ENCODE peak calls at places on chromosomes 2 and 18, in ten cellular contexts. V is left ventricle myocardium inferior; S is OCI-LY7; L is activated naive CD4-positive, alpha-beta T cell; W is astrocyte of the spinal cord; I is stimulated activated CD4-positive, alpha-beta T cell treated with anti-CD3 and anti-CD28 coated beads, Interleukin-15, amount 100 ng/mL, for 24 hours; C is M059J; Z is hepatocyte; E is AG08396; B is Caki2. K is an unnamed sample.

GRCh38 chr2:128469203-128469602 is 150.5 kb upstream of the HS6ST1 start:
- DNase-seq in V (no peak), S (peak), L (no peak), W (no peak), I (no peak), C (no peak), Z (no peak), E (no peak), B (peak), K (no peak)

GRCh38 chr2:27308359-27308875 is at the start of gene UCN:
- DNase-seq in V (no peak), S (no peak), L (no peak), W (peak), I (peak), C (no peak), Z (peak), E (peak), B (no peak), K (peak)

GRCh38 chr2:195612515-195613495 is 44.2 kb upstream of the SLC39A10 start:
- DNase-seq in V (no peak), S (no peak), L (no peak), W (peak), I (no peak), C (peak), Z (peak), E (peak), B (peak), K (no peak)

GRCh38 chr2:206127656-206128055 is 31.6 kb downstream of the NDUFS1 start:
- DNase-seq in V (no peak), S (peak), L (no peak), W (no peak), I (no peak), C (peak), Z (no peak), E (no peak), B (no peak), K (no peak)

GRCh38 chr18:49967171-49967570 is 153.8 kb upstream of the ACAA2 start:
- DNase-seq in V (no peak), S (no peak), L (no peak), W (no peak), I (no peak), C (no peak), Z (peak), E (no peak), B (peak), K (no peak)

GRCh38 chr2:202831241-202831997 is 40.1 kb downstream of the ICA1L start:
- DNase-seq in V (no peak), S (peak), L (no peak), W (peak), I (peak), C (peak), Z (peak), E (peak), B (peak), K (no peak)

GRCh38 chr18:62512532-62512931 is 10.3 kb upstream of the ZCCHC2 start:
- DNase-seq in V (no peak), S (no peak), L (no peak), W (no peak), I (no peak), C (no peak), Z (no peak), E (no peak), B (no peak), K (no peak)

GRCh38 chr2:211216221-211216620 is 659.8 kb downstream of the CPS1 start:
- DNase-seq in V (no peak), S (peak), L (no peak), W (peak), I (no peak), C (peak), Z (no peak), E (no peak), B (no peak), K (no peak)

GRCh38 chr2:240911641-240912265 is 5.6 kb downstream of the CROCC2 start:
- DNase-seq in V (no peak), S (no peak), L (no peak), W (peak), I (no peak), C (peak), Z (no peak), E (peak), B (no peak), K (no peak)

GRCh38 chr2:136920652-136921333 is 155.4 kb downstream of the THSD7B start:
- DNase-seq in V (no peak), S (no peak), L (no peak), W (no peak), I (no peak), C (no peak), Z (peak), E (no peak), B (no peak), K (no peak)

GRCh38 chr2:172226244-172227061 is 123.8 kb upstream of the DLX2 start:
- DNase-seq in V (no peak), S (peak), L (no peak), W (no peak), I (peak), C (no peak), Z (peak), E (no peak), B (no peak), K (no peak)

GRCh38 chr2:225693259-225693658 is 293.7 kb downstream of the NYAP2 start:
- DNase-seq in V (no peak), S (no peak), L (no peak), W (no peak), I (no peak), C (no peak), Z (no peak), E (no peak), B (no peak), K (no peak)

GRCh38 chr2:71190959-71191943 is 35.7 kb downstream of the PAIP2B start:
- DNase-seq in V (no peak), S (peak), L (no peak), W (peak), I (no peak), C (peak), Z (no peak), E (peak), B (no peak), K (no peak)

GRCh38 chr2:128585706-128586105 is 267.0 kb upstream of the HS6ST1 start:
- DNase-seq in V (no peak), S (no peak), L (no peak), W (peak), I (no peak), C (peak), Z (peak), E (peak), B (no peak), K (no peak)

GRCh38 chr18:3211236-3211992 is 8.4 kb downstream of the MYOM1 start:
- DNase-seq in V (no peak), S (no peak), L (no peak), W (peak), I (no peak), C (peak), Z (peak), E (peak), B (peak), K (no peak)

GRCh38 chr2:41900299-41900698 is 147.5 kb upstream of the PKDCC start:
- DNase-seq in V (no peak), S (no peak), L (no peak), W (no peak), I (no peak), C (no peak), Z (no peak), E (no peak), B (no peak), K (no peak)

GRCh38 chr2:157053876-157054275 is 203.6 kb upstream of the GALNT5 start:
- DNase-seq in V (no peak), S (no peak), L (no peak), W (no peak), I (no peak), C (no peak), Z (no peak), E (no peak), B (no peak), K (no peak)

K was measured in psoas muscle.